ENCODE peak calls at places on chromosomes 7 and 10, in four cellular contexts. T is psoas muscle, A is right cardiac atrium, H is foreskin fibroblast. C is an unnamed sample.

GRCh38 chr10:14389981-14390590 is 59.4 kb upstream of the FRMD4A start:
- DNase-seq in T (no peak), A (no peak), H (no peak), C (no peak)

GRCh38 chr7:156792611-156793010 is 100.4 kb downstream of the LMBR1 start:
- DNase-seq in T (no peak), A (no peak), H (peak), C (no peak)

GRCh38 chr10:3754727-3755439 is 30.1 kb downstream of the KLF6 start:
- DNase-seq in T (no peak), A (peak), H (peak), C (no peak)

GRCh38 chr7:69374036-69374420 is 224.2 kb upstream of the AUTS2 start:
- DNase-seq in T (no peak), A (no peak), H (no peak), C (no peak)

GRCh38 chr10:130983749-130984148 is 327.8 kb downstream of the TCERG1L start:
- DNase-seq in T (no peak), A (no peak), H (no peak), C (no peak)

GRCh38 chr10:34641147-34641912 is 173.8 kb downstream of the PARD3 start:
- DNase-seq in T (no peak), A (no peak), H (no peak), C (no peak)

GRCh38 chr7:97342512-97342911 is 225.0 kb downstream of the SDHAF3 start:
- DNase-seq in T (no peak), A (no peak), H (no peak), C (no peak)

GRCh38 chr10:22606164-22606614 is 108.2 kb downstream of the PIP4K2A start:
- DNase-seq in T (no peak), A (no peak), H (no peak), C (no peak)

GRCh38 chr7:55794527-55794926 is 68.0 kb downstream of the SEPTIN14 start:
- DNase-seq in T (no peak), A (no peak), H (no peak), C (no peak)

GRCh38 chr10:125160856-125161569 is 650 bp upstream of the CTBP2 start:
- DNase-seq in T (peak), A (peak), H (peak), C (peak)

GRCh38 chr10:24128066-24128751 is 80.7 kb upstream of the KIAA1217 start:
- DNase-seq in T (no peak), A (no peak), H (no peak), C (no peak)

GRCh38 chr7:37247881-37248280 is 200.8 kb downstream of the ELMO1 start:
- DNase-seq in T (no peak), A (peak), H (peak), C (no peak)

GRCh38 chr7:155062431-155062830 is 7.7 kb upstream of the HTR5A start:
- DNase-seq in T (no peak), A (no peak), H (no peak), C (no peak)

GRCh38 chr10:110827872-110828271 is 43.9 kb upstream of the PDCD4 start:
- DNase-seq in T (no peak), A (peak), H (no peak), C (no peak)

GRCh38 chr10:77024456-77024855 is 613.2 kb downstream of the KCNMA1 start:
- DNase-seq in T (no peak), A (no peak), H (peak), C (no peak)

GRCh38 chr10:110919349-110919931 is at the start of gene SHOC2:
- DNase-seq in T (peak), A (peak), H (peak), C (peak)

GRCh38 chr10:16717617-16718395 is 99.4 kb downstream of the RSU1 start:
- DNase-seq in T (no peak), A (peak), H (peak), C (no peak)

GRCh38 chr7:39624202-39624807 is 933 bp downstream of the RALA start:
- DNase-seq in T (no peak), A (peak), H (peak), C (peak)

GRCh38 chr7:44463169-44463808 is 27.2 kb downstream of the NUDCD3 start:
- DNase-seq in T (no peak), A (no peak), H (peak), C (no peak)

GRCh38 chr10:22713853-22714523 is 390 bp downstream of the PIP4K2A start:
- DNase-seq in T (no peak), A (no peak), H (peak), C (peak)

GRCh38 chr7:39910108-39910869 is 39.8 kb upstream of the CDK13 start:
- DNase-seq in T (peak), A (peak), H (peak), C (no peak)

GRCh38 chr7:78224923-78225322 is 426.4 kb downstream of the PHTF2 start:
- DNase-seq in T (no peak), A (no peak), H (peak), C (no peak)

GRCh38 chr10:29113251-29113945 is 175.5 kb upstream of the LYZL1 start:
- DNase-seq in T (no peak), A (no peak), H (no peak), C (no peak)

GRCh38 chr7:105429746-105430612 is 41.3 kb upstream of the SRPK2 start:
- DNase-seq in T (no peak), A (peak), H (peak), C (no peak)

GRCh38 chr10:30775779-30776591 is 146.4 kb upstream of the LYZL2 start:
- DNase-seq in T (peak), A (no peak), H (peak), C (no peak)

GRCh38 chr7:131111081-131111576 is 216.5 kb upstream of the MKLN1 start:
- DNase-seq in T (no peak), A (no peak), H (peak), C (no peak)

GRCh38 chr7:35255417-35255798 is 1.5 kb upstream of the TBX20 start:
- DNase-seq in T (no peak), A (peak), H (peak), C (peak)

DNA sequence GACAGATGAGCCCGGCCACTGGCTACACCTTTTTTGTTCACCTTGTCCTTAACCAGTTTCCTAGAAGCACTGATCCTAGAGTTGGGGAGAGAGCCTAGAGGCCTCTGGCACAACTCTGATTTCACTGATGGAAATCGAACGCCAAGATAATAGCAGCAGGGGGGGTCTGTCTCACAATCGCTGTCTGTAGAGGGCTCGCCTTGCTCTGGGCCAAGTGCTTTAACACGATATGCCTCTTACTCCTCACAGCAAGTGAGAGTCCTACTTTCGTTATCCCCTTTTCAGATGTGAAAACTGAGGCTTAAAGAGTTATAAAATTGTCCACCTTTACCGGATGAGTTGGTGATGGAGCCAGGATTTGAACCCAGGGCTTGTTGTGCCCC is 487 bp downstream of the RASSF4 start:
- DNase-seq in T (no peak), A (no peak), H (no peak), C (peak)
- H3K4me3 ChIP-seq in T (peak), A (peak), H (peak), C (peak)

GRCh38 chr10:132133449-132134291 is 53.1 kb upstream of the DPYSL4 start:
- DNase-seq in T (peak), A (peak), H (no peak), C (no peak)

GRCh38 chr10:132131581-132132250 is 55.0 kb upstream of the DPYSL4 start:
- DNase-seq in T (peak), A (peak), H (no peak), C (peak)

GRCh38 chr10:132133005-132133404 is 53.7 kb upstream of the DPYSL4 start:
- DNase-seq in T (peak), A (peak), H (no peak), C (no peak)

GRCh38 chr10:132130286-132131265 is 56.2 kb upstream of the DPYSL4 start:
- DNase-seq in T (peak), A (peak), H (no peak), C (no peak)

DNA sequence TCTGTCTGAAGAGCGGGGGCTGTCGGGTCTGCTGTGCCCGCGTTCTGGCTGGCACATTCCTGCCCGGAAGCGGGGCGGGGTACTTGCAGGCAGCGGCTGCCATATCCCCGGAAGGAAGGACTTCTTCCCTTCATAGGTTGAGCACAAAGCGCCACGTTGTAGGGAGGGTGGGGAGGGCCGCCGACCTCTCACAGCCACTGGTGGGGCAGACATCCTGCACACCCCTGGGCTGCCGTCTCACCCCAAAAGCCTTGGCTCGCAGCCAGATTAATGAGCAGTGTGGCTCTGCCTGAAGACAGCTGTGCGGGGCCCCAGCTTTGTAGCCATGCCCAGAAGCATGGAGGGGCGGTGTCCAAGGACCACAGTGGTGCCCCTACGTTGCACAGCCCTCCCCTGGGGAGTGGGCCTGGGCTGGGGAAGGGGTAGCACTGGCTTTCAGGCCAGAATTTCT is 54.3 kb upstream of the DPYSL4 start:
- DNase-seq in T (peak), A (peak), H (no peak), C (no peak)
- H3K4me3 ChIP-seq in T (peak), A (no peak), H (no peak), C (no peak)

GRCh38 chr7:74083117-74083876 is at the start of gene LIMK1:
- DNase-seq in T (peak), A (peak), H (peak), C (peak)
- H3K4me3 ChIP-seq in T (peak), A (peak), H (peak), C (peak)

DNA sequence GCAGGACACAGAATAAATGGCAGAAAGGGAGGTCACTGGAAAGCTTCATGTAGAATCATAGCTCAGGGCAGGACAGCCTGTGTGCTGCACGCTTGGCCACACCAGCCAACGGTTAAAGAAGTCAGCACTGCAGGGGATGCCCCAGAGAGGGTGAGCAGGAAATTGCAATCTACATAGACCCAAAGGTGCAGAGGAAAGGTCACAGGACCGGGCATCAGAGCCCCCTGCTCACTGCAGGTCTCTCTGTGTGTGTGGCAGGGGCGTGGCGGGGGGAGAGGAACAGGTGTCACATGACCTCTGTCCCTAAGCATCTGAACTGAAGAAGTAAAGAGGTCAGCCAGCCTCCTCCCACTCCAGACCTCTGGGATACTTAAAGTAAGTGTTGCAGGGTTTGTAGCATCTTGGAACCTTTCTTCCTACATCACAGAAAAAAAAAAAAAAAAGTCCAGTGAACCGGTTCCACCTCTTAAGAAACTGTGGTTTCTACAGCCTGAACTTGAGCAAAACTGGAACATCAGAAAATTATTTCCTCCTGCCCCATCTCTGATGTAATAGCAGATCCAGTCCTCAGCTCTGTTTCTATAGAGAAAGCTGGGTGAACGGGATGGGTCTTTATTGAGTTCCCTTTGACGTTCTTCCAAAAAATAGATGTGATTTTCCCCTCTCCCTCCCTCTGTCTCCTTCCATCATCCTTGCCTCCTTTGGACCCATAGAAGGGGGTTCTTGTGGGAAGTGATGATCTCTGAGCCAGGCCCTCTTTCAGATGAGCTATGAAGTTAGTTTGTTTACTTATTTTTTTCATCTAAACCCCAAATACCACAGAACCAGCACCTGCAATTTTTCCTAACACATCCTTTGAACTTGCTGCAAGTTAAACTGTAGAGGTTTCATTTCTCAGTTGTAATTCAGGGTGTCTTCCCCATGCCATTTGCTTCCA is 64.1 kb downstream of the RGS10 start:
- DNase-seq in T (no peak), A (no peak), H (no peak), C (no peak)
- H3K4me3 ChIP-seq in T (no peak), A (no peak), H (no peak), C (no peak)

DNA sequence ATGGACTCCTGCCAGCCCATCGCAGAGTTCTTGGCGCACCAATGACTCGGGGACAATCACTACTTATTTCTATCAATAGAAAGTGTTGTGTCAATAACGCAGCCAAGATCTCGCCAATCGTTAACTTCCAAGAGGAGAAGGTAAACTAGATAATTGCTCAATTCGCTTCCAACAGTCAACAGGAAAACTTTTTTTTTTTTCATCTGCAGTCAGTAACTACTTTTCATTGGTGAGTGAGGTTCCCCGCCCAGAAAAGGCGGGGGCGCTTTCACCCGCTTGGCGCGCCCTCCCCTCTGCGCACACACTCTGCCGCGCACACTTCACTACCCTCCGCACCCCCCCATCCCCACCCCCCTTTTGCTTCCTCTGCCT is at the start of gene FEZF1:
- DNase-seq in T (no peak), A (no peak), H (no peak), C (peak)
- H3K4me3 ChIP-seq in T (peak), A (peak), H (no peak), C (peak)

DNA sequence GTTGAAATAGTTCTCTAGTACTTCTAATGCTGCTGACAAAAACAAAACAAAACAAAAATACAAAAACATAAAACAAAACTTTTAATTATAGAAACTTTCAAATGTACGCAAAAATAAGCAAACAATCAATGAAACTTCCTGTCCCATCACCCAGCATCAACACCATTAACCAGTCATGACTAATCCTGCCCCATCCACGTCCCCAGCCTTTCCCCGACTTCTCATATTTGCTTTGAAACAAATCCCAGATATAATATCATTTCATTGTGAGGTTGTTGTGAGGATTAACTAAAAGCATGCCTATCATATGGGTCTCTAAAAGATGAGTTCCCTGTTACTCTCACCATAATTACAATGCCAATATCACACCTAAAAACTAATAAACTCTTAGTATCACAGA is 55.7 kb downstream of the CSTF2T start:
- DNase-seq in T (no peak), A (no peak), H (no peak), C (no peak)
- H3K4me3 ChIP-seq in T (no peak), A (no peak), H (no peak), C (no peak)

GRCh38 chr7:999149-999883 is 16.3 kb downstream of the CYP2W1 start:
- DNase-seq in T (no peak), A (no peak), H (no peak), C (no peak)

GRCh38 chr7:1000594-1000935 is 17.6 kb downstream of the CYP2W1 start:
- DNase-seq in T (no peak), A (no peak), H (no peak), C (no peak)

GRCh38 chr7:996089-996872 is 13.3 kb downstream of the CYP2W1 start:
- DNase-seq in T (no peak), A (no peak), H (no peak), C (no peak)

GRCh38 chr7:997404-998395 is 14.7 kb downstream of the CYP2W1 start:
- DNase-seq in T (no peak), A (no peak), H (no peak), C (peak)

GRCh38 chr7:999921-1000593 is 17.1 kb downstream of the CYP2W1 start:
- DNase-seq in T (no peak), A (no peak), H (no peak), C (no peak)
- H3K4me3 ChIP-seq in T (no peak), A (no peak), H (no peak), C (no peak)

C was measured in H7.